ENCODE peak calls at places on chromosomes 12 and 14, in six cellular contexts. V is iris pigment epithelial cell; F is left colon; B is body of pancreas; P is stimulated activated CD8-positive, alpha-beta memory T cell treated with anti-CD3 and anti-CD28 coated beads, Interleukin-4, amount 100 ng/mL, for 1 hour; O is HT-29. W is an unnamed sample.

GRCh38 chr12:48903363-48903981 is 21.8 kb downstream of the FKBP11 start:
- DNase-seq in V (peak), F (no peak), B (peak), P (no peak), O (no peak), W (no peak)

GRCh38 chr12:6361834-6362233 is 13.5 kb downstream of the SCNN1A start:
- DNase-seq in V (no peak), F (peak), B (no peak), P (no peak), O (peak), W (no peak)

GRCh38 chr14:69536976-69537375 is 37.7 kb downstream of the CCDC177 start:
- DNase-seq in V (no peak), F (no peak), B (no peak), P (no peak), O (no peak), W (no peak)

GRCh38 chr14:95526483-95527391 is 8.1 kb upstream of the GLRX5 start:
- DNase-seq in V (no peak), F (no peak), B (no peak), P (no peak), O (no peak), W (no peak)

GRCh38 chr14:67633451-67634154 is 13.9 kb downstream of the ARG2 start:
- DNase-seq in V (no peak), F (peak), B (no peak), P (no peak), O (no peak), W (no peak)

GRCh38 chr12:92036771-92037453 is 108.7 kb downstream of the BTG1 start:
- DNase-seq in V (peak), F (no peak), B (no peak), P (no peak), O (no peak), W (peak)

GRCh38 chr14:92654206-92654901 is 94.1 kb downstream of the LGMN start:
- DNase-seq in V (no peak), F (no peak), B (no peak), P (no peak), O (no peak), W (no peak)

GRCh38 chr12:46556105-46556559 is 183.6 kb upstream of the SLC38A2 start:
- DNase-seq in V (peak), F (no peak), B (no peak), P (no peak), O (no peak), W (no peak)

GRCh38 chr12:68589194-68589593 is 21.5 kb upstream of the RAP1B start:
- DNase-seq in V (no peak), F (no peak), B (no peak), P (no peak), O (no peak), W (no peak)

GRCh38 chr14:32509632-32510187 is 180.6 kb downstream of the AKAP6 start:
- DNase-seq in V (peak), F (peak), B (peak), P (no peak), O (peak), W (no peak)

GRCh38 chr12:94640134-94640928 is 10.0 kb downstream of the TMCC3 start:
- DNase-seq in V (peak), F (no peak), B (no peak), P (no peak), O (no peak), W (no peak)

GRCh38 chr12:128766738-128767501 is 56.8 kb downstream of the SLC15A4 start:
- DNase-seq in V (no peak), F (no peak), B (no peak), P (no peak), O (no peak), W (no peak)

GRCh38 chr12:31492599-31493196 is 98.2 kb downstream of the DENND5B start:
- DNase-seq in V (no peak), F (no peak), B (no peak), P (no peak), O (peak), W (no peak)

GRCh38 chr12:110826592-110827200 is 20.1 kb upstream of the CCDC63 start:
- DNase-seq in V (peak), F (peak), B (peak), P (peak), O (peak), W (peak)

GRCh38 chr12:122460061-122460460 is 37.6 kb upstream of the CLIP1 start:
- DNase-seq in V (no peak), F (no peak), B (no peak), P (no peak), O (no peak), W (no peak)

GRCh38 chr14:93943052-93943451 is 15.9 kb downstream of the FAM181A start:
- DNase-seq in V (peak), F (no peak), B (no peak), P (no peak), O (no peak), W (no peak)

GRCh38 chr12:120662879-120663278 is 22.5 kb downstream of the CABP1 start:
- DNase-seq in V (no peak), F (no peak), B (no peak), P (no peak), O (no peak), W (no peak)

GRCh38 chr12:64029013-64029857 is 184.7 kb downstream of the SRGAP1 start:
- DNase-seq in V (peak), F (no peak), B (no peak), P (no peak), O (no peak), W (no peak)

GRCh38 chr14:102182901-102183619 is 43.4 kb downstream of the WDR20 start:
- DNase-seq in V (peak), F (no peak), B (no peak), P (no peak), O (no peak), W (no peak)

GRCh38 chr12:6635375-6635855 is 344 bp downstream of the LPAR5 start:
- DNase-seq in V (no peak), F (peak), B (no peak), P (peak), O (no peak), W (no peak)

GRCh38 chr14:55000381-55000780 is 26.5 kb downstream of the WDHD1 start:
- DNase-seq in V (peak), F (no peak), B (no peak), P (no peak), O (no peak), W (no peak)

GRCh38 chr12:117189725-117190209 is 503 bp downstream of the FBXO21 start:
- DNase-seq in V (peak), F (peak), B (peak), P (no peak), O (peak), W (peak)